ENCODE peak calls at places on chromosomes 2 and 18, in eight cellular contexts. E is tibial artery, V is cardiac muscle cell, Q is thoracic aorta, X is spleen, U is prostate gland, T is heart right ventricle, M is colonic mucosa. F is an unnamed sample.

GRCh38 chr2:100887713-100888112 is 67.8 kb downstream of the NPAS2 start:
- DNase-seq in V (no peak), E (no peak), M (no peak), T (no peak), X (no peak), U (peak; percentile 73), Q (no peak), F (peak; percentile 69)

GRCh38 chr2:237435844-237436590 is 22.1 kb upstream of the COL6A3 start:
- DNase-seq in T (no peak), Q (no peak), U (no peak), E (no peak), V (no peak), M (no peak), X (no peak), F (no peak)

GRCh38 chr2:232338759-232339106 is 39.8 kb upstream of the ALPP start:
- DNase-seq in T (no peak), X (peak; percentile 72), Q (no peak), M (no peak), V (no peak), E (no peak), U (no peak), F (peak; percentile 53)

GRCh38 chr2:227147023-227147422 is 17.0 kb downstream of the COL4A4 start:
- DNase-seq in U (no peak), M (no peak), X (no peak), Q (no peak), V (no peak), T (no peak), E (no peak), F (no peak)

GRCh38 chr18:69648486-69648885 is 247.8 kb downstream of the DOK6 start:
- DNase-seq in U (no peak), Q (no peak), E (no peak), T (no peak), V (no peak), X (no peak), M (no peak), F (no peak)

GRCh38 chr2:121283670-121284245 is 1.2 kb downstream of the TFCP2L1 start:
- DNase-seq in Q (no peak), V (no peak), T (no peak), M (peak; percentile 35), X (no peak), E (no peak), U (no peak), F (no peak)

GRCh38 chr2:151556121-151556520 is 146.4 kb downstream of the RIF1 start:
- DNase-seq in U (no peak), M (no peak), Q (no peak), E (no peak), X (no peak), V (no peak), T (no peak), F (no peak)

GRCh38 chr2:95761556-95761955 is 169.8 kb downstream of the TRIM43 start:
- DNase-seq in U (no peak), V (no peak), X (no peak), E (no peak), T (no peak), Q (no peak), M (no peak), F (no peak)

GRCh38 chr2:3598912-3599854 is 4.3 kb downstream of the COLEC11 start:
- DNase-seq in U (no peak), V (no peak), T (no peak), Q (no peak), E (no peak), M (no peak), X (no peak), F (no peak)

GRCh38 chr2:233404227-233404626 is 49.9 kb downstream of the DGKD start:
- DNase-seq in T (no peak), E (peak; percentile 44), V (peak; percentile 48), M (peak; percentile 85), Q (no peak), U (no peak), X (peak; percentile 79), F (no peak)

DNA sequence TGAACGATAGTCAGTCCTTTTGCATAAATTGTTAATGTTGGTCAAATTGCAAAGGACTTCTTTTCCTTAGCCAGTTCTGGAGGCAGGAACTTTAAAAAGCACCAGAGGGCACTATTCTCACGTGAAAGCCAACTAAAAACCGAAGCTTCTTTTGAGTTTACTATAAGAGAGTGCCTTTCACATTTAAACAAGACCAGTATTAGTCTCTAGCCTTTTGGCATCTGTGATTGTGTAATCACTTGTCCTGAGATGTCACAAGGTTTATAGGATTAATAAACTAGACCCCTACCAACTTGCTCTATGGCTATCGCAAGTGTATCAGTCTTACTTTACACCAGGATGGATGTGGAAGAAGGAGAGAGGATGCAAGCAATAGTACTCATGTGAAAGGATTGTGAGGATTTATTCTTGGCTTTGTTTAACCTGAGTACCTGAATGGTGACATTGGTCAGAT is 14.4 kb upstream of the STAT4 start:
- DNase-seq in E (no peak), U (peak; percentile 10), Q (no peak), X (no peak), M (no peak), V (peak; percentile 58), T (no peak), F (no peak)
- TF ChIP-seq CTCF in E (peak; percentile 39), U (peak; percentile 34), Q (peak; percentile 58), X (peak; percentile 73), M (peak; percentile 71), V (peak; percentile 65), T (peak; percentile 68), F (peak; percentile 22)

DNA sequence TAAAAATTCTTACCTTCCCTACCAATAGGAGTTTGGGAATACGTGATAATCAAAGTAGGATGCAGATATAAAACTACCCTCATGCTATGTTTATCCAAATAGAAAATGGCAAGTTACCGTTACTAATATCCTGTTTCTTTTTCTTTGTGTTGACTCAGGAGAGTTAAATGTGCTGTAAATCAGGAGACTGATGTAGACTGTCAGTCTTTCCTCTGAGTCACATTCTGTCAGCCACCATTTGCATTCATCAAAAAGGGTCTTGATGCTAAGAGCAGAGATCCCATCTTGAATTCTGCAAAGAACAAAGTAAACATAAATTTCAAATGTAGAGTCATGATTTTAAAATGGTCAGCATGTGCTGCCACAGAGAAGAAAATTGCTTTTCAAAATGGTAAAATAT is 712.8 kb downstream of the SOCS6 start:
- DNase-seq in M (no peak), X (no peak), Q (no peak), T (no peak), V (no peak), E (no peak), U (no peak), F (no peak)
- H3K9me3 ChIP-seq in M (no peaks in the 10 kb centered on the region), X (no peaks in the 10 kb centered on the region), Q (no peaks in the 10 kb centered on the region), T (no peaks in the 10 kb centered on the region), V (no peaks in the 10 kb centered on the region), E (no peaks in the 10 kb centered on the region), U (no peaks in the 10 kb centered on the region), F (no peaks in the 10 kb centered on the region)

GRCh38 chr2:72077702-72078169 is 69.9 kb downstream of the CYP26B1 start:
- DNase-seq in E (no peak), V (no peak), X (no peak), M (no peak), T (no peak), Q (no peak), U (no peak), F (no peak)
- TF ChIP-seq CTCF in E (no peak), V (no peak), X (no peak), M (no peak), T (no peak), Q (no peak), U (no peak), F (no peak)

DNA sequence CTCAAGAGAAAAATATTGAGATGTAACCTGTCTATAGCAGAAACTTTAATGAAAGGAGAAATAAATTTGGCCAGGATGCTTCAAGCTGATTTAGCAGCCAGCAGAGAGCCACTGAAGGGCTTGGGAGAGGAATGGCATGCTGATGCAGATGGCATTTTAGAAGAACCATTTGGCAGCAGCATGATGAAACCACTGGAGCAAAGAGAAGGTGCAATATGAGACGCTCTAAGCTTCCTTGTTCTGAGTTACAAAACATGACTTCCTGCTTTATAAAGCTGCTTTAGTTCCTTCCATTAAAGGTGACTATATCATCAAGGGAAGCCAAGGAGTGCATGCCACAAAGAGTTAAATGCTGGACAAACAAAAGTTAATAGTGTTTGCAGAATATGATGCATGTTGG is 189.7 kb downstream of the PID1 start:
- DNase-seq in E (no peak), M (no peak), U (no peak), X (no peak), V (no peak), Q (no peak), T (no peak), F (no peak)
- H3K9me3 ChIP-seq in E (no peaks in the 10 kb centered on the region), M (no peaks in the 10 kb centered on the region), U (no peaks in the 10 kb centered on the region), X (peaks cover 8% of the 10 kb centered on the region), V (no peaks in the 10 kb centered on the region), Q (no peaks in the 10 kb centered on the region), T (peaks cover 10% of the 10 kb centered on the region), F (no peaks in the 10 kb centered on the region)

DNA sequence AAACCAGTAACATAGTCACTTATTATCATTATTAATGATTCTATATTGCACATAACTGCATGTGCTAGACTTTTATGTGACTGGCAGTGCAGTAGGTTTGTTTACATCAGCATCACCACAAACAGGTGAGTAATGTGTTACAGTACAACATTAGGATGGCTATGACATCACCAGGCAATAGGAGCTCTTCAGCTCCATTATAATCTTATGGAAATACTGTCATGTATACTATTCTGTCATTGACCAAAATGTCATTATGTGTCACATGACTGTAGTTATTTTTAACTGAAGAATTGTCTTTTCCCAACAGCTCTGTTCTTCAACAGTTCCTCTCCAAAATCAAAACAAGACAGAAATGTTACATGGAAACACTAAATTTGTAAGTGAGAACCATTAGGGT is 96.3 kb downstream of the C18orf54 start:
- DNase-seq in M (no peak), T (no peak), X (no peak), U (no peak), E (no peak), Q (no peak), V (no peak), F (no peak)
- TF ChIP-seq CTCF in M (no peak), T (no peak), X (no peak), U (no peak), E (no peak), Q (no peak), V (no peak), F (no peak)

GRCh38 chr18:29351171-29351570 is 1174.2 kb upstream of the CDH2 start:
- DNase-seq in X (no peak), M (no peak), U (no peak), E (no peak), V (no peak), T (no peak), Q (no peak), F (no peak)
- H3K9me3 ChIP-seq in X (peaks cover 19% of the 10 kb centered on the region), M (no peaks in the 10 kb centered on the region), U (no peaks in the 10 kb centered on the region), E (no peaks in the 10 kb centered on the region), V (no peaks in the 10 kb centered on the region), T (peaks cover 15% of the 10 kb centered on the region), Q (no peaks in the 10 kb centered on the region), F (no peaks in the 10 kb centered on the region)

DNA sequence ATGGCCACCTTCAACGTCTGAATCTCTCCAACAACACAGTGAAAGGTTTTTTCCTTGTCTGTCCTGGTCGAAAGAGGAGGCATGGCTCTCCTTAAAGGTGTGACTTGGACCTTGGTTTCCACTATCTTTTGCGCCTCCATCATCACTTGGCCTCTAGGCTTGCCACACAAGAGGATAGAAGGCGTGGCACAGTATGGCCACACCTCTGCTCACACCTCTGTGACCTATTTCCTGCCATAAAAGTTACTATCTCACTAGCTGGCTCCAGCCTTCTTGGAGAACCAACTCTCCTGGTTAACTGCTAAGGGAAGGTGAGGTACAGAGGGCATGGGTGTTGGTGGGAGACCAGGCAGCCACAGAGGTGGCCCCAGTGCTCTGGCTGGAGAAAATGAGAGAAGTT is 165.9 kb downstream of the UXS1 start:
- DNase-seq in U (no peak), V (no peak), Q (no peak), E (no peak), X (no peak), T (no peak), M (peak; percentile 44), F (no peak)
- TF ChIP-seq CTCF in U (no peak), V (no peak), Q (no peak), E (no peak), X (no peak), T (no peak), M (no peak), F (no peak)